ENCODE peak calls at places on chromosomes 11 and 22, in six cellular contexts. Q, P, D, R, X and K are unnamed samples.
A peak's percentile ranks its signal among the peaks of the same experiment; 100 is the strongest.

GRCh38 chr11:65055538-65055937 is 2.8 kb downstream of the NAALADL1 start:
- DNase-seq in Q (no peak), P (no peak), D (no peak), R (no peak), X (no peak), K (no peak)

GRCh38 chr11:46252373-46252914 is 25.0 kb upstream of the CREB3L1 start:
- DNase-seq in Q (no peak), P (no peak), D (no peak), R (no peak), X (no peak), K (no peak)

GRCh38 chr11:36162909-36163434 is 126.3 kb downstream of the COMMD9 start:
- DNase-seq in Q (no peak), P (no peak), D (no peak), R (no peak), X (no peak), K (no peak)

GRCh38 chr11:83609181-83609580 is 323.0 kb upstream of the CCDC90B start:
- DNase-seq in Q (no peak), P (no peak), D (no peak), R (no peak), X (no peak), K (no peak)

GRCh38 chr11:76445122-76446084 is 585 bp downstream of the EMSY start:
- DNase-seq in Q (peak; percentile 90), P (peak; percentile 72), D (peak; percentile 53), R (peak; percentile 87), X (peak; percentile 64), K (peak; percentile 63)

GRCh38 chr11:27395556-27396258 is 32.7 kb upstream of the CCDC34 start:
- DNase-seq in Q (peak; percentile 76), P (peak; percentile 41), D (no peak), R (peak; percentile 40), X (no peak), K (no peak)

GRCh38 chr11:36431429-36432092 is 78.5 kb downstream of the TRAF6 start:
- DNase-seq in Q (peak; percentile 98), P (peak; percentile 95), D (no peak), R (peak; percentile 95), X (no peak), K (no peak)

GRCh38 chr11:126817523-126818450 is 182.8 kb downstream of the KIRREL3 start:
- DNase-seq in Q (no peak), P (no peak), D (no peak), R (no peak), X (no peak), K (no peak)

GRCh38 chr11:128291835-128292234 is 295.5 kb downstream of the ETS1 start:
- DNase-seq in Q (no peak), P (no peak), D (no peak), R (no peak), X (peak; percentile 73), K (no peak)

GRCh38 chr11:129985823-129986222 is 16.8 kb downstream of the PRDM10 start:
- DNase-seq in Q (no peak), P (no peak), D (no peak), R (no peak), X (no peak), K (no peak)

GRCh38 chr22:27207907-27208306 is 550.5 kb downstream of the MIAT start:
- DNase-seq in Q (peak; percentile 39), P (no peak), D (no peak), R (peak; percentile 23), X (no peak), K (no peak)

GRCh38 chr22:39748877-39749276 is 144.7 kb downstream of the ENTHD1 start:
- DNase-seq in Q (peak; percentile 97), P (peak; percentile 90), D (no peak), R (no peak), X (no peak), K (no peak)

GRCh38 chr22:35394810-35395563 is 5.0 kb upstream of the MCM5 start:
- DNase-seq in Q (no peak), P (no peak), D (no peak), R (no peak), X (no peak), K (no peak)

GRCh38 chr22:35392357-35392756 is 7.6 kb upstream of the MCM5 start:
- DNase-seq in Q (no peak), P (no peak), D (no peak), R (no peak), X (no peak), K (no peak)

GRCh38 chr22:35393116-35394010 is 6.6 kb upstream of the MCM5 start:
- DNase-seq in Q (no peak), P (no peak), D (no peak), R (no peak), X (no peak), K (no peak)

GRCh38 chr22:35390933-35391332 is 9.0 kb upstream of the MCM5 start:
- DNase-seq in Q (no peak), P (no peak), D (no peak), R (no peak), X (no peak), K (no peak)

DNA sequence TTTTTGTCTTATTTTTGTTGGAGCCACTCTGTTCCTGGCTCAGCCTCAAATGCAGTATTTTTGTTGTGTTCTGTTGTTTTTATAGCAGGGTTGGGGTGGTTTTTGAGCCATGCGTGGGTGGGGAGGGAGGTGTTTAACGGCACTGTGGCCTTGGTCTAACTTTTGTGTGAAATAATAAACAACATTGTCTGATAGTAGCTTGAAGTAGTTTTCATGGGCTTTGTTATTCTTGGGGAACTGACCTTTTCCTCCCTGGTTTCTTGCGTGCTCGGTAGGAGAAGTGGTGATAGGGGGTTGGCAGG is 6.0 kb upstream of the MCM5 start:
- DNase-seq in Q (no peak), P (no peak), D (no peak), R (no peak), X (no peak), K (no peak)
- H3K27ac ChIP-seq in Q (no peak overlapping the region), P (no peak overlapping the region), D (no peak overlapping the region), R (peak overlapping the region; percentile 28), X (peak overlapping the region; percentile 24), K (no peak overlapping the region)

GRCh38 chr11:415640-416041 is 842 bp upstream of the SIGIRR start:
- DNase-seq in Q (no peak), P (no peak), D (no peak), R (no peak), X (no peak), K (no peak)
- H3K4me3 ChIP-seq in Q (no peak overlapping the region), P (no peak overlapping the region), D (no peak overlapping the region), R (no peak overlapping the region), X (peak overlapping the region; percentile 83), K (no peak overlapping the region)

GRCh38 chr22:38203855-38204497 is 2.2 kb downstream of the MAFF start:
- DNase-seq in Q (peak; percentile 83), P (no peak), D (no peak), R (no peak), X (no peak), K (no peak)
- H3K27ac ChIP-seq in Q (peak overlapping the region; percentile 96), P (peak overlapping the region; percentile 95), D (peak overlapping the region; percentile 97), R (no peak overlapping the region), X (peak overlapping the region; percentile 92), K (no peak overlapping the region)

DNA sequence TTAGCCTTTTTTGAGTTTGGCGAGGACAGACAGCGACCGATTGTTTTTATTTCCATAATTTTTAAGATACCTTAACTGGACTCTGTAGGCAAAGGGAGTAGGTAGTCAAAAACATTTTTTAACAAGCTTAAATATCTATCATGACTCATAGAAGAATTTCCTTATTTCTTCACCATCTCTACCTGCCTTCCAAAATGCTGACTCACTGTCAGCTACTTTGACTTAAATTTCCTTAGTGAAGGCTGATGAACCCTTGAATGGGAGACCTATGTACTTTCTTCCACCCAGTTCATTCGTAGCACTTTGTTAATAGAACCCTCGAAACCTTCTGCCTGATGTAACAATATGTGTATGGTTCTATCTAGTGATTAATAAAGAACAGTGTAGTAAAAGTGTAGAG is 1.1 kb upstream of the MTMR2 start:
- DNase-seq in Q (peak; percentile 34), P (no peak), D (no peak), R (peak; percentile 18), X (no peak), K (no peak)
- H3K4me3 ChIP-seq in Q (peak overlapping the region; percentile 26), P (peak overlapping the region; percentile 92), D (peak overlapping the region; percentile 92), R (peak overlapping the region; percentile 84), X (no peak overlapping the region), K (no peak overlapping the region)

DNA sequence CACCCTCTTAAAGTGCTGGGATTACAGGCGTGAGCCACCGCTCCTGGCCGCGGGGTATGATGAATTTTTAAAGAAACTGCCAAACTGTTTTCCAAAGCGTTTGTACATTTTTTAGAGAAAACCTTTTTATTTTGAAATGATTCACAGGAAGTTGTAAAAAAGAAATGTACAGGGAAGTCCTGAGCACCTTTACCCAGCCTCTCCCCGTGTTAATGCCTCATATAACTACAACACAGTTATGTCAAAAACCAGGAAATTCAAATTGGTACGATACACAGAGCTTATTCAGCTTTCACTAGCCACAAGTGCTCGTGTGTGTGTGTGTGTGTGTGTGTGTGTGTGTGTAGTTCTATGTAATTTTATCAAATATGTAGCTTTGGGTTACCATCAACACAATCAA is 7.0 kb upstream of the FAM118A start:
- DNase-seq in Q (no peak), P (no peak), D (no peak), R (no peak), X (no peak), K (no peak)
- H3K27ac ChIP-seq in Q (no peak overlapping the region), P (no peak overlapping the region), D (no peak overlapping the region), R (no peak overlapping the region), X (no peak overlapping the region), K (no peak overlapping the region)

GRCh38 chr11:72243173-72243566 is 806 bp downstream of the PHOX2A start:
- DNase-seq in Q (no peak), P (no peak), D (no peak), R (no peak), X (no peak), K (no peak)

GRCh38 chr11:72244317-72245231 is 598 bp upstream of the PHOX2A start:
- DNase-seq in Q (no peak), P (no peak), D (no peak), R (no peak), X (no peak), K (no peak)

GRCh38 chr11:72242141-72242540 is 1.8 kb downstream of the PHOX2A start:
- DNase-seq in Q (no peak), P (no peak), D (no peak), R (no peak), X (no peak), K (no peak)

GRCh38 chr11:72245232-72245816 is 1.3 kb upstream of the PHOX2A start:
- DNase-seq in Q (no peak), P (no peak), D (no peak), R (no peak), X (no peak), K (no peak)

DNA sequence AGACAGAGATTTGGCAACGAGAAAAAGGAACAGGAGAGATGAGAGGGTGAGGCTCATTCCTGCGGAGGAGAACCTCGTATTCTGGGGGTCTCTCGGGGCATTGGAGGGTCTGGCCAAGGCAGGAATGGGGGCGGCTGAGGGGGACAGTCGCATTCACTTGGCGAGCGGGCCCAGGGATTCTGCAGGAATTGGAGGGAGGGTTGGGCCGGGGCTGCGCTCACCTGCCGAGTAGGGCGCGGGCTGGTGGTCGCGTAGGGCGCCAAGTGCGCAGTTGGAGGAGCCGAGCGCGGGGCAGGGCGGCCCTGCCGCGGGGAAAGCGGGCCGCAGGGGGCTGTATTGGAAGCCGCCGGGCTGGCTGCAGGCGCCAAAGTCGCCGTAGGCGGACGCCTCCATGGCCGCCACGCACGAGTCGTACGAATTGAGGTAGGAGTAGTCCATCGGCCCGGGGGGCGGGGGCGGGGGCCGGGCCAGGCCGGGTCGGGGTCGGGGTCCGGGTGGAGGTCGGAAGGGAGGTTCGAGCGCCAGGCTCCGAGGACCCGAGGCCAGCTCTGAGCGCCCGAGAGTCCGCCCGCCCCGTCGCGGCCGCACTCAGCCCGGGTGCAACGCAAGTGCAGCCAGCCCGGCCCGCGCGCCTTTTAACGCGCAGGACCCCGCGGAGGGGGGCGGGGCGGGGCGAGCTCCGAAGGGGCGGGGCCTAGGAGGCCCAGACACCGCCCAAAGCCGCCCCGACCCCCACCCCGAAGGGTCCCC is at the start of gene PHOX2A:
- DNase-seq in Q (no peak), P (no peak), D (no peak), R (no peak), X (no peak), K (no peak)
- H3K4me3 ChIP-seq in Q (peak within 1 kb of the TSS; percentile 20), P (peak within 1 kb of the TSS; percentile 25), D (no peak within 1 kb of the TSS), R (no peak within 1 kb of the TSS), X (no peak within 1 kb of the TSS), K (no peak within 1 kb of the TSS)

GRCh38 chr11:34629711-34630110 is 8.8 kb downstream of the EHF start:
- DNase-seq in Q (peak; percentile 18), P (no peak), D (no peak), R (no peak), X (no peak), K (no peak)
- H3K27ac ChIP-seq in Q (no peak overlapping the region), P (no peak overlapping the region), D (no peak overlapping the region), R (peak overlapping the region; percentile 45), X (no peak overlapping the region), K (no peak overlapping the region)